ENCODE peak calls at places on chromosome 10, in ten cellular contexts. P is stomach, S is H9, C is colonic mucosa, K is heart left ventricle, Q is AML-193, B is tibial nerve, I is GM23248, X is ovary, E is germinal center. Z is an unnamed sample.

GRCh38 chr10:102507521-102507920 is 3.7 kb downstream of the SUFU start:
- DNase-seq in P (no peak), S (no peak), C (no peak), K (no peak), Q (no peak), B (no peak), I (no peak), X (no peak), E (no peak), Z (no peak)

GRCh38 chr10:79393924-79394610 is 46.8 kb downstream of the PPIF start:
- DNase-seq in P (no peak), S (no peak), C (no peak), K (peak; percentile 18), Q (no peak), B (no peak), I (no peak), X (peak; percentile 15), E (no peak), Z (no peak)

GRCh38 chr10:79246209-79246581 is 101.1 kb upstream of the PPIF start:
- DNase-seq in P (peak; percentile 78), S (no peak), C (no peak), K (peak; percentile 92), Q (no peak), B (peak; percentile 33), I (peak; percentile 84), X (peak; percentile 66), E (no peak), Z (no peak)

GRCh38 chr10:86139066-86139657 is 227.4 kb downstream of the GRID1 start:
- DNase-seq in P (no peak), S (peak; percentile 76), C (no peak), K (no peak), Q (no peak), B (no peak), I (peak; percentile 1), X (no peak), E (peak; percentile 53), Z (no peak)

GRCh38 chr10:13000431-13000830 is 1.1 kb downstream of the CCDC3 start:
- DNase-seq in P (no peak), S (no peak), C (no peak), K (no peak), Q (no peak), B (no peak), I (no peak), X (no peak), E (no peak), Z (no peak)

GRCh38 chr10:124127965-124128810 is 34.8 kb upstream of the CHST15 start:
- DNase-seq in P (no peak), S (no peak), C (no peak), K (no peak), Q (no peak), B (no peak), I (no peak), X (no peak), E (no peak), Z (no peak)

GRCh38 chr10:30820282-30820991 is 190.9 kb upstream of the LYZL2 start:
- DNase-seq in P (no peak), S (no peak), C (no peak), K (no peak), Q (no peak), B (no peak), I (peak; percentile 90), X (no peak), E (no peak), Z (peak; percentile 95)

GRCh38 chr10:128049226-128050010 is 76.8 kb downstream of the MKI67 start:
- DNase-seq in P (no peak), S (no peak), C (no peak), K (peak; percentile 26), Q (peak; percentile 80), B (no peak), I (no peak), X (no peak), E (no peak), Z (no peak)

GRCh38 chr10:13528138-13528874 is 508 bp downstream of the BEND7 start:
- DNase-seq in P (peak; percentile 36), S (no peak), C (peak; percentile 25), K (no peak), Q (no peak), B (no peak), I (peak; percentile 59), X (peak; percentile 48), E (peak; percentile 30), Z (no peak)

GRCh38 chr10:13977861-13978843 is 352.6 kb downstream of the FRMD4A start:
- DNase-seq in P (no peak), S (no peak), C (no peak), K (no peak), Q (no peak), B (no peak), I (peak; percentile 97), X (no peak), E (no peak), Z (peak; percentile 98)

GRCh38 chr10:106973301-106973700 is 191.2 kb downstream of the SORCS1 start:
- DNase-seq in P (no peak), S (no peak), C (no peak), K (no peak), Q (no peak), B (no peak), I (no peak), X (no peak), E (no peak), Z (no peak)

GRCh38 chr10:46299531-46300366 is 13.0 kb downstream of the ANTXRL start:
- DNase-seq in P (no peak), S (peak; percentile 41), C (no peak), K (no peak), Q (no peak), B (no peak), I (no peak), X (no peak), E (no peak), Z (no peak)

GRCh38 chr10:124381011-124381591 is 37.6 kb downstream of the OAT start:
- DNase-seq in P (no peak), S (no peak), C (no peak), K (no peak), Q (no peak), B (no peak), I (no peak), X (no peak), E (no peak), Z (peak; percentile 4)

GRCh38 chr10:48598243-48598935 is 6.5 kb downstream of the ARHGAP22 start:
- DNase-seq in P (no peak), S (no peak), C (peak; percentile 36), K (no peak), Q (no peak), B (no peak), I (no peak), X (no peak), E (no peak), Z (no peak)

GRCh38 chr10:96281444-96282029 is 10.2 kb upstream of the BLNK start:
- DNase-seq in P (no peak), S (no peak), C (no peak), K (no peak), Q (no peak), B (no peak), I (no peak), X (no peak), E (no peak), Z (no peak)

GRCh38 chr10:132886211-132887099 is 55.9 kb downstream of the CFAP46 start:
- DNase-seq in P (peak; percentile 50), S (no peak), C (no peak), K (peak; percentile 12), Q (no peak), B (peak; percentile 3), I (peak; percentile 51), X (no peak), E (no peak), Z (no peak)

GRCh38 chr10:91690412-91690811 is 57.5 kb upstream of the PPP1R3C start:
- DNase-seq in P (peak; percentile 35), S (no peak), C (no peak), K (no peak), Q (no peak), B (no peak), I (no peak), X (no peak), E (no peak), Z (no peak)

GRCh38 chr10:133235265-133235664 is 2.4 kb upstream of the VENTX start:
- DNase-seq in P (no peak), S (no peak), C (no peak), K (no peak), Q (no peak), B (no peak), I (no peak), X (no peak), E (no peak), Z (no peak)

GRCh38 chr10:3827768-3828403 is 42.9 kb upstream of the KLF6 start:
- DNase-seq in P (no peak), S (no peak), C (no peak), K (no peak), Q (no peak), B (no peak), I (no peak), X (no peak), E (no peak), Z (no peak)

GRCh38 chr10:132702601-132703304 is 83.2 kb downstream of the NKX6-2 start:
- DNase-seq in P (no peak), S (peak; percentile 26), C (no peak), K (peak; percentile 27), Q (no peak), B (no peak), I (no peak), X (no peak), E (no peak), Z (no peak)

GRCh38 chr10:130395248-130395936 is 259.2 kb downstream of the GLRX3 start:
- DNase-seq in P (peak; percentile 11), S (peak; percentile 27), C (no peak), K (no peak), Q (no peak), B (no peak), I (no peak), X (no peak), E (no peak), Z (no peak)

GRCh38 chr10:84499846-84500245 is 171.5 kb downstream of the CCSER2 start:
- DNase-seq in P (no peak), S (peak; percentile 32), C (no peak), K (no peak), Q (no peak), B (no peak), I (no peak), X (no peak), E (no peak), Z (peak; percentile 12)

GRCh38 chr10:47033081-47033480 is 121.9 kb downstream of the PTPN20 start:
- DNase-seq in P (no peak), S (no peak), C (no peak), K (no peak), Q (no peak), B (no peak), I (no peak), X (no peak), E (no peak), Z (no peak)

GRCh38 chr10:81696609-81697388 is 178.2 kb upstream of the NRG3 start:
- DNase-seq in P (no peak), S (peak; percentile 79), C (no peak), K (no peak), Q (no peak), B (no peak), I (no peak), X (no peak), E (no peak), Z (no peak)

GRCh38 chr10:122878799-122879338 is 512 bp downstream of the FAM24B start:
- DNase-seq in P (no peak), S (no peak), C (no peak), K (no peak), Q (peak; percentile 9), B (no peak), I (peak; percentile 41), X (peak; percentile 9), E (no peak), Z (no peak)

GRCh38 chr10:47381427-47382379 is 2.4 kb downstream of the ZNF488 start:
- DNase-seq in P (peak; percentile 9), S (peak; percentile 20), C (peak; percentile 17), K (no peak), Q (no peak), B (no peak), I (no peak), X (no peak), E (no peak), Z (no peak)